ENCODE peak calls at places on chromosomes 2 and 18, in five cellular contexts. J, T, E, L and M are unnamed samples.

GRCh38 chr2:67322361-67323001 is 74.7 kb upstream of the ETAA1 start:
- DNase-seq in J (peak; percentile 54), E (peak; percentile 81), L (no peak), T (peak; percentile 17), M (peak; percentile 31)

GRCh38 chr2:44295636-44296359 is 20.5 kb downstream of the SLC3A1 start:
- DNase-seq in T (no peak), E (no peak), J (no peak), L (no peak), M (no peak)

GRCh38 chr2:171709011-171709685 is 21.9 kb downstream of the DYNC1I2 start:
- DNase-seq in J (no peak), E (no peak), L (no peak), T (no peak), M (no peak)

GRCh38 chr18:50791599-50792438 is 28.0 kb downstream of the MRO start:
- DNase-seq in T (no peak), J (no peak), L (no peak), E (no peak), M (no peak)

GRCh38 chr2:122074201-122074600 is 318.8 kb downstream of the TSN start:
- DNase-seq in E (no peak), T (no peak), L (no peak), J (no peak), M (no peak)

GRCh38 chr2:38690499-38691420 is 24.8 kb downstream of the GALM start:
- DNase-seq in L (peak; percentile 79), E (no peak), J (no peak), T (no peak), M (peak; percentile 96)

GRCh38 chr2:239014897-239015768 is 167.2 kb downstream of the TWIST2 start:
- DNase-seq in J (no peak), L (no peak), E (peak; percentile 52), T (no peak), M (peak; percentile 26)

GRCh38 chr18:54223568-54224241 is 764 bp downstream of the MBD2 start:
- DNase-seq in T (peak; percentile 36), E (peak; percentile 92), J (peak; percentile 79), L (peak; percentile 79), M (peak; percentile 83)

GRCh38 chr2:201952212-201952611 is 81.4 kb upstream of the FZD7 start:
- DNase-seq in L (no peak), E (peak; percentile 34), J (no peak), T (no peak), M (no peak)